ENCODE peak calls at places on chromosome 11, in seven cellular contexts. K, Z, V, X, J, O and T are unnamed samples.
A peak's percentile ranks its signal among the peaks of the same experiment; 100 is the strongest.

GRCh38 chr11:6656581-6656915 is 939 bp upstream of the DCHS1 start:
- DNase-seq in K (no peak), Z (no peak), V (no peak), X (no peak), J (no peak), O (no peak), T (no peak)

GRCh38 chr11:117314840-117315239 is 1.2 kb downstream of the BACE1 start:
- DNase-seq in K (no peak), Z (no peak), V (no peak), X (no peak), J (no peak), O (no peak), T (no peak)

GRCh38 chr11:1936781-1937615 is 10.1 kb upstream of the MRPL23 start:
- DNase-seq in K (no peak), Z (no peak), V (no peak), X (peak; percentile 19), J (no peak), O (no peak), T (no peak)

GRCh38 chr11:58629857-58630256 is 7.4 kb downstream of the CNTF start:
- DNase-seq in K (no peak), Z (no peak), V (no peak), X (no peak), J (peak; percentile 22), O (no peak), T (no peak)

GRCh38 chr11:65581928-65582327 is 6.1 kb downstream of the EHBP1L1 start:
- DNase-seq in K (no peak), Z (no peak), V (no peak), X (no peak), J (no peak), O (no peak), T (no peak)

GRCh38 chr11:93704237-93704636 is 37.1 kb downstream of the TAF1D start:
- DNase-seq in K (no peak), Z (no peak), V (peak; percentile 6), X (no peak), J (no peak), O (no peak), T (no peak)

GRCh38 chr11:60934790-60935605 is 10.7 kb downstream of the TMEM132A start:
- DNase-seq in K (no peak), Z (no peak), V (no peak), X (no peak), J (no peak), O (no peak), T (no peak)

GRCh38 chr11:41245184-41245583 is 214.3 kb downstream of the LRRC4C start:
- DNase-seq in K (no peak), Z (no peak), V (no peak), X (no peak), J (no peak), O (no peak), T (no peak)

GRCh38 chr11:45233804-45234170 is 52.4 kb downstream of the SYT13 start:
- DNase-seq in K (no peak), Z (no peak), V (no peak), X (no peak), J (no peak), O (no peak), T (no peak)

GRCh38 chr11:35151241-35151640 is 12.3 kb downstream of the CD44 start:
- DNase-seq in K (no peak), Z (no peak), V (no peak), X (no peak), J (no peak), O (no peak), T (no peak)

GRCh38 chr11:34223021-34223813 is 117.8 kb downstream of the NAT10 start:
- DNase-seq in K (no peak), Z (no peak), V (no peak), X (peak; percentile 80), J (no peak), O (no peak), T (no peak)

GRCh38 chr11:71356904-71357303 is 91.3 kb downstream of the DHCR7 start:
- DNase-seq in K (no peak), Z (no peak), V (no peak), X (no peak), J (no peak), O (no peak), T (no peak)

GRCh38 chr11:35317253-35317652 is 102.1 kb downstream of the SLC1A2 start:
- DNase-seq in K (no peak), Z (no peak), V (no peak), X (no peak), J (no peak), O (no peak), T (no peak)